ENCODE peak calls at places on chromosomes 4 and X, in four cellular contexts. X is fibroblast of lung, T is heart right ventricle, K is psoas muscle. G is an unnamed sample.
A peak's percentile ranks its signal among the peaks of the same experiment; 100 is the strongest.

GRCh38 chr4:183831026-183831446 is 74.1 kb upstream of the STOX2 start:
- DNase-seq in T (peak; percentile 29), X (no peak), K (no peak), G (no peak)

GRCh38 chr4:2731907-2732314 is 24.2 kb downstream of the TNIP2 start:
- DNase-seq in X (no peak), K (no peak), T (no peak), G (no peak)

GRCh38 chr4:140343303-140343702 is 30.1 kb upstream of the SCOC start:
- DNase-seq in K (no peak), X (no peak), T (peak; percentile 15), G (peak; percentile 89)

GRCh38 chr4:150888217-150888616 is 126.9 kb downstream of the LRBA start:
- DNase-seq in X (no peak), T (no peak), K (no peak), G (no peak)

GRCh38 chr4:87092389-87093141 is 127.9 kb downstream of the KLHL8 start:
- DNase-seq in X (peak; percentile 94), K (peak; percentile 61), T (peak; percentile 52), G (peak; percentile 77)

GRCh38 chr4:6021831-6022606 is 3.8 kb upstream of the C4orf50 start:
- DNase-seq in K (no peak), T (no peak), X (no peak), G (no peak)

GRCh38 chr4:15327311-15328298 is 100.2 kb upstream of the C1QTNF7 start:
- DNase-seq in K (no peak), X (peak; percentile 74), T (no peak), G (no peak)

GRCh38 chr4:100493756-100494155 is 24.1 kb downstream of the EMCN start:
- DNase-seq in T (no peak), K (no peak), X (peak; percentile 17), G (no peak)

GRCh38 chr4:121788896-121789295 is 12.2 kb upstream of the EXOSC9 start:
- DNase-seq in X (peak; percentile 34), T (no peak), K (no peak), G (no peak)

DNA sequence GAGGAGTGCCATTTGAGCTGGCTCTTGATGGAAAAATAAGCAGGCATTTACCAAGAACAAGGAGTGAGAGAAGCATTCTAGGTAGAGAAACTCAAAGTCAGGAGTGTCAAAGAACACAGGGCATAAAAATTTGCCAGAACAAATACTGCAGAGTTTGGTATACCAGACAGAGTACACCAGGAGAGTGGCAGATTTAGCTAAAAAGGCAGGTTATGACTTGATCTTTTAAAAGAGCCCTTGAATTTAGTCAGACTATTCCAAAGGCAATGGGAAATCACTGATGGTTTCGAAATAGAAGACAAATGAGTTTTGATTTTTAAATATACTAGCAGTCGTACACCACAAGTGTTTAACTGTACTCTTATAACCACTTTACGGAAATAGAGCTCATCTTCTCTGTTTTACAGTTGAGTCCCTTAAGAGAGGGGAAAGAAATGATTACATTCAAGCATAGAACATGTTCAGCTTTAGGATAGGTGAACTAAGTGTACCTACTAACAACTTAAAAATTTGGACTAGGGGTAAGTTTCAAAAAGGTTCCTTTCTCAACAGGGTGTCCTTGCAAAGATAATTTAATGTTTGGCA is 10.2 kb downstream of the UBE2D3 start:
- DNase-seq in K (no peak), X (no peak), T (no peak), G (no peak)
- H3K4me1 ChIP-seq in K (peaks cover 90% of the 10 kb centered on the region), X (peaks cover 20% of the 10 kb centered on the region), T (peaks cover 84% of the 10 kb centered on the region), G (peaks cover 63% of the 10 kb centered on the region)

DNA sequence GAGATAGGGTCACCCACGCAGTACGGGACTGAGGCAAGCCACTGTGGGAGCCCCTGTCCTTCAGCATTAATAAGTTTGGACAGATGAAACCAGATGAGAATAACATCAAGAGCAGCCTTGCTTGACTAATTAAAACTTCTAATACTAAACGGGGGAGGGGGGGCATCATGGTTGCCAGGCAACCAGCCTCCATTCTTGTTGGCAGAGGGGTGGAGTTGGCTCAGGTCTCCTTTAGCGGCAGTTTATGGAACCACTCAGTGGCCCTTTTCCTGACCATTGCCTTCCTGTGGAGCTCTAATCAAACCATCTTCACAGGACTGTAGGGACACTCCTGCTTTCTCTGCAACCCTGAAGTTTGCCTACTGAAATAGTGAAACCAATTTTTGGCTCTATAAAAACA is 24.3 kb upstream of the TMEM150C start:
- DNase-seq in X (no peak), T (no peak), K (no peak), G (no peak)
- H3K4me1 ChIP-seq in X (no peaks in the 10 kb centered on the region), T (no peaks in the 10 kb centered on the region), K (no peaks in the 10 kb centered on the region), G (no peaks in the 10 kb centered on the region)

DNA sequence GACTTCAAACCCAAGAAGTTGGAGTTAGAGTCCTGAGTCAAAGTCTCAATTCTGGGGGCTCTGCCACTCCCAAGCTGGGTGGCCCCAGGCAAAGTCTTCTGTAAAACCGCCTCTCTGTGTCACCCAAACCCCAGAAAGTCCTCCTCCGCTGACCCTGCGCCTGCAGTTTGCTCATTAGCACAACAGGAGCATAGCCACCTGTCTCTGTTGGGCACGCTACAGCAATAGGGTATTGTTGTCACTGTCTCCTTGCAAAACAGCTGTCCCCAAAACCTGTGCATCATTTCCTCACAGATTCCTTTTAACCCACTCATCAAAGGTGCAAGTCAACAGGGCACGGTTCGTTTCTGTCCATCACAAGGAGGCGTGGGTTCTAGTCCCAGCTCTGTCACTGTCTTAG is 8.0 kb upstream of the DGAT2L6 start:
- DNase-seq in X (no peak), K (no peak), T (no peak), G (no peak)
- H3K4me1 ChIP-seq in X (peaks cover 8% of the 10 kb centered on the region), K (no peaks in the 10 kb centered on the region), T (no peaks in the 10 kb centered on the region), G (no peaks in the 10 kb centered on the region)

DNA sequence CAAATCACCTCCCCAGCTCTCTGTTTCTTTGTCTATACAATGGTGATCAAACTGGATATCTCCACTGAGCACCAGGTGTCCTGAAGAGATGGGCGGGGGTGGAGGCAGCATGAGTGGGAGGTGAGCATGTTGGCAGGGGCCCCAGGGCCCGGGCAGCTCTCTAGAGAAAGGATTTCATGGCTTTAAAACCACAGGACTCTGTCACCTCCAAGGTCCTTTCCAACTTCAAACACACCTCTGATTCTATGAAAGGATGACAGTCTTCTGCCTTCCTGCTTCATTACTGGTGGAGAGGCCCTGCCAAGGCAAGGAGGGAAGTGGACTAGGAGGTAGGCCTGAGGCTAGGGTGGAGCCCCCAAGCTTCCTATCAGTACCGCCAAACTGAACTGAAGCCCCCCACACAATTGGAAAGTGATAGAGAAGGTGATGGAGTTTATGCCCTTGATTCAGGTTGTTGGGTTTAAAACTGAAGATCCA is 38.6 kb downstream of the TRIM2 start:
- DNase-seq in T (no peak), X (no peak), K (no peak), G (no peak)
- H3K4me1 ChIP-seq in T (peaks cover 25% of the 10 kb centered on the region), X (peaks cover 4% of the 10 kb centered on the region), K (peaks cover 10% of the 10 kb centered on the region), G (peaks cover 70% of the 10 kb centered on the region)

G was measured in transverse colon.